ENCODE peak calls at places on chromosomes 11 and 22, in nine cellular contexts. U is adrenal gland; X is HCEC 1CT; W is heart right ventricle; R is NCI-H345; S is left kidney; J is AG04449; O is stimulated activated CD8-positive, alpha-beta memory T cell treated with anti-CD3 and anti-CD28 coated beads, Interleukin-4, amount 100 ng/mL, for 4 hours; E is natural killer cell treated with Interleukin-12 subunit alpha and Interleukin-12 subunit beta and Interleukin-15 and Interleukin-18, amount 100 ng/mL, for 72 hours. P is an unnamed sample.

GRCh38 chr11:15565846-15566245 is 451.1 kb downstream of the INSC start:
- DNase-seq in U (no peak), X (no peak), W (peak; percentile 25), R (peak; percentile 94), S (no peak), J (no peak), O (no peak), E (no peak), P (no peak)

GRCh38 chr22:17234144-17234623 is 14.9 kb upstream of the ADA2 start:
- DNase-seq in U (no peak), X (no peak), W (no peak), R (no peak), S (peak; percentile 80), J (no peak), O (no peak), E (no peak), P (no peak)

GRCh38 chr22:37747090-37747714 is 50.4 kb downstream of the TRIOBP start:
- DNase-seq in U (no peak), X (peak; percentile 59), W (no peak), R (no peak), S (peak; percentile 70), J (no peak), O (no peak), E (no peak), P (no peak)

GRCh38 chr11:133993921-133994320 is 37.2 kb upstream of the IGSF9B start:
- DNase-seq in U (no peak), X (no peak), W (no peak), R (no peak), S (no peak), J (no peak), O (no peak), E (no peak), P (no peak)

GRCh38 chr11:86460461-86461404 is 86.0 kb downstream of the CCDC81 start:
- DNase-seq in U (no peak), X (no peak), W (no peak), R (no peak), S (peak; percentile 41), J (no peak), O (no peak), E (no peak), P (no peak)

GRCh38 chr22:44091021-44091721 is 67.1 kb downstream of the PARVB start:
- DNase-seq in U (no peak), X (peak; percentile 17), W (no peak), R (no peak), S (peak; percentile 63), J (no peak), O (no peak), E (no peak), P (peak; percentile 10)

GRCh38 chr22:44369916-44370804 is 57.4 kb upstream of the SHISAL1 start:
- DNase-seq in U (no peak), X (no peak), W (peak; percentile 4), R (no peak), S (no peak), J (no peak), O (no peak), E (peak; percentile 56), P (no peak)

GRCh38 chr11:48093795-48094642 is 113.7 kb downstream of the PTPRJ start:
- DNase-seq in U (peak; percentile 4), X (no peak), W (no peak), R (peak; percentile 15), S (no peak), J (no peak), O (no peak), E (no peak), P (peak; percentile 77)

GRCh38 chr11:125871391-125872137 is 15.9 kb upstream of the HYLS1 start:
- DNase-seq in U (no peak), X (no peak), W (no peak), R (no peak), S (peak; percentile 50), J (no peak), O (no peak), E (no peak), P (peak; percentile 57)